ENCODE peak calls at places on chromosomes 6 and 20, in six cellular contexts. Y is HepG2, B is K562, L is HCT116, X is H1, U is GM12878. O is an unnamed sample.
A peak's percentile ranks its signal among the peaks of the same experiment; 100 is the strongest.

GRCh38 chr6:133802861-133803260 is 86.1 kb upstream of the TCF21 start:
- DNase-seq in U (no peak), B (no peak), L (no peak), X (no peak), Y (no peak), O (no peak)

GRCh38 chr20:35719717-35720116 is 20.5 kb downstream of the ROMO1 start:
- DNase-seq in Y (no peak), U (no peak), L (no peak), B (no peak), X (no peak), O (no peak)

GRCh38 chr20:53578492-53579222 is 15.0 kb downstream of the ZNF217 start:
- DNase-seq in X (no peak), L (peak; percentile 82), B (peak; percentile 79), Y (peak; percentile 94), U (peak; percentile 76), O (peak; percentile 85)

GRCh38 chr20:1302578-1303541 is 26.1 kb downstream of the SDCBP2 start:
- DNase-seq in B (no peak), U (no peak), L (no peak), Y (no peak), X (no peak), O (no peak)

GRCh38 chr6:105759015-105759414 is 327.1 kb upstream of the PRDM1 start:
- DNase-seq in L (no peak), B (no peak), U (no peak), Y (no peak), X (no peak), O (no peak)

GRCh38 chr6:75296811-75297779 is 12.5 kb upstream of the TMEM30A start:
- DNase-seq in Y (peak; percentile 57), L (peak; percentile 65), X (no peak), U (no peak), B (peak; percentile 39), O (peak; percentile 73)

GRCh38 chr6:43303751-43304331 is 4.8 kb downstream of the CRIP3 start:
- DNase-seq in U (no peak), Y (no peak), L (no peak), B (no peak), X (no peak), O (no peak)

GRCh38 chr20:53337419-53338101 is 256.1 kb downstream of the ZNF217 start:
- DNase-seq in L (no peak), X (no peak), U (no peak), Y (no peak), B (no peak), O (no peak)

GRCh38 chr6:118372413-118372812 is 175.7 kb upstream of the PLN start:
- DNase-seq in X (no peak), L (no peak), U (no peak), Y (no peak), B (no peak), O (no peak)

GRCh38 chr6:122268394-122268793 is 131.1 kb upstream of the HSF2 start:
- DNase-seq in X (no peak), Y (no peak), B (no peak), U (no peak), L (no peak), O (no peak)

GRCh38 chr20:9613871-9614270 is 99.5 kb downstream of the LAMP5 start:
- DNase-seq in L (no peak), X (no peak), Y (no peak), U (no peak), B (no peak), O (no peak)

GRCh38 chr6:44059359-44060342 is 67.6 kb downstream of the MRPL14 start:
- DNase-seq in U (no peak), X (no peak), B (no peak), L (no peak), Y (no peak), O (no peak)

GRCh38 chr6:158642097-158642601 is 2.4 kb downstream of the DYNLT1 start:
- DNase-seq in L (no peak), X (no peak), U (no peak), B (no peak), Y (no peak), O (no peak)

GRCh38 chr6:38488876-38489275 is 150.9 kb downstream of the BTBD9 start:
- DNase-seq in B (no peak), X (no peak), U (no peak), L (no peak), Y (no peak), O (no peak)
- TF ChIP-seq JUND in B (no peak), X (no peak), U (no peak), L (no peak), Y (no peak), O (no peak)

DNA sequence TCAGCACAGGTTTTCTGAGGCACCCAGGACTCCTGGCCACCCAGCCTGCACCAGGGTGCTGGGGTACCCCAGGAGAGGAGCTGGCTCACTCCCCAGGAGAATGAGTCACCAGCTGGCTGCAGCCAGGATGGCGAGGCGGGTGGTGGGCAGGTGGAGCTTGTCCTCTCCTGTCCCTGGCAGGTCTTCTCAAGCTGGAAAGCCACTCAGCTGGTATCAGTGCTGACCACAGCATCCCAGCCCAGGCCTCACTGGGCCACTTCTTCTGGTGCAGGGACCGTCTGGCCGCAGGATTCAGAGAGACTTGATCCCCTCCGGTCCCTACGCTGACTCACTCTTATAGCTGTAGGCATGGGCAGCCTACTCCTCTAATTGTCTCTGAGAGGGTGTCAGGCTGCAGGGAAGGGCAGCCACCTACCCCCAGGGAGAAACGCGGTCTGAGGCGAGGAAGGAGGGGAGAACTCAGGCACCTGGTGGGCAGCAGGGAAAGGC is 22.2 kb downstream of the TFEB start:
- DNase-seq in U (no peak), Y (no peak), X (no peak), L (no peak), B (no peak), O (no peak)
- TF ChIP-seq JUND in U (no peak), Y (no peak), X (no peak), L (no peak), B (no peak), O (no peak)

DNA sequence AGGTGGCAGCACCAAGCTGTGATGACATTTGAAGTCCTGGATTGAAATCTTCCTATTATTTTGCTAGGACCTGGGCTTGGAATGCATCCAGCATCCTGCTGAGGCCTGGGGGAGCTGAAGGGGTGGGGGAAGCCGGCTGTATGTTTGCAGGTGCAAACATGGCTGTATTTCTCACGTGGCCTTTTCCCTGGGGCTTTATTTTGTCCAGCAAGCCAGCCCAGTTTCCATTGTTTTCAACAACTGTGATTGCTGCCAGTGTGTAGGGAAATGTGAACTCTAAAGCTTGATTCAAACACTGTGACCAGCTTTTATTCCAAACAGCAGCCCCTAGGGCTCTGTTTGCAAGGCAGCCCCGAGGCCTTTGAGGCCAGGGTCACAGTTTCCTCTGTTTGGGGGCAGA is 683.0 kb downstream of the DHX35 start:
- DNase-seq in U (no peak), B (no peak), X (no peak), Y (no peak), L (no peak), O (no peak)
- TF ChIP-seq JUND in U (no peak), B (no peak), X (no peak), Y (no peak), L (no peak), O (no peak)

GRCh38 chr6:109466212-109466923 is 10.8 kb upstream of the MICAL1 start:
- DNase-seq in Y (no peak), B (no peak), L (no peak), U (no peak), X (no peak), O (no peak)

GRCh38 chr6:109471105-109471810 is 11.8 kb downstream of the ZBTB24 start:
- DNase-seq in L (no peak), X (peak; percentile 24), U (no peak), Y (no peak), B (no peak), O (no peak)

GRCh38 chr6:109472132-109472995 is 10.7 kb downstream of the ZBTB24 start:
- DNase-seq in L (no peak), U (no peak), X (peak; percentile 28), Y (no peak), B (no peak), O (no peak)

GRCh38 chr6:109467696-109468095 is 12.1 kb upstream of the MICAL1 start:
- DNase-seq in L (no peak), U (no peak), Y (no peak), B (no peak), X (no peak), O (no peak)

DNA sequence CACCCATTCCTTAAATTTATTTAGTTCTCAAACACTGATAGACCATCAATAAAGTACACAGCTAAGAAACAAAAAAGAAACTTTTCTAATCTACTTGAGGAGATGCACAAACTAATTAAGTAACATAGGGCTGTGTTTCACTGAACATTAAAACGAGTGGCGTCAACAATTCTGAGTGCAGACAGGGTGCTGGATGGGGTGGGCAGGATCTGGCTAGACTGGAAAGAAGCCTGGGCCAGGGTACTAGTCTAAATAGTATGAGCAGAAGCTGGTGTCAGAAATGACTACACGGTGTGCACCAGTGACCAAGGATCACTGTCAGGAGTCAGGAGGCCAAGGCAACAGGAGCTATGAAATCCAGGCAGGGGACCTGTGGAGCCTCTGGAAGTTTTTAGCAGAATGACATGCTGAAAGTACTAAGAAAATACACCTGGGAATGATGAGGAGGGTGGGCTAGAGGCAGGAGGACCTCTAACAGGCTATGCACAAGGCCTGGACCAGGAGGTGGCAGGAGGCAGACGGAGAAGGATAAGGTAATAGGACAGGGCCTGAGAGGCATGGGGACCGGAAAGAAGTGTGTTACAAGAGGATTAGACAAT is 13.3 kb downstream of the ZBTB24 start:
- DNase-seq in Y (no peak), L (no peak), B (no peak), X (no peak), U (no peak), O (no peak)
- TF ChIP-seq JUND in Y (no peak), L (no peak), B (no peak), X (no peak), U (no peak), O (no peak)

GRCh38 chr6:132614554-132614953 is 9.5 kb downstream of the TAAR2 start:
- DNase-seq in L (peak; percentile 7), X (no peak), U (no peak), B (no peak), Y (no peak), O (peak; percentile 58)

GRCh38 chr6:132612449-132613116 is 11.5 kb downstream of the TAAR2 start:
- DNase-seq in Y (peak; percentile 33), X (no peak), L (no peak), U (no peak), B (no peak), O (no peak)

GRCh38 chr6:132607544-132608233 is 16.4 kb downstream of the TAAR2 start:
- DNase-seq in L (no peak), Y (no peak), X (no peak), B (no peak), U (no peak), O (no peak)

DNA sequence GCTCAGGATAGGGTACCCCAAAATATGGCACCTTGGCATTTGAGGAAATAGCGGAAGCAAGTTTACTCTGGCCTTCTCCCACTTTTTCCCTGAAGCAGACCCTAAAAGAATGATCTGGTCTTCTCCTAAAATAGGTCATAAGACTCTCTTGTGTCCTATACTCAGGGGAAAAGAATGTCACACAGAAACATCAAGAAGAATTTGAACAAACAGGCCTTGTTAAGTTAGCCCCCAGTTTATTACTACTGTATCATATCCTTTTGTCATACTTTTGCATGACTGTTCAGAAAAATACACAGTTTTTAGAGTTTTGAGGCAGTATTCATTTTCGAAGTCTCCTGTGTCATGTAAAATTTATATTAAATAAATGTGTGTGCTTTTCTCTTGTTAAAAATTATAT is 12.5 kb downstream of the TAAR2 start:
- DNase-seq in U (no peak), X (no peak), B (no peak), L (no peak), Y (no peak), O (no peak)
- TF ChIP-seq JUND in U (no peak), X (no peak), B (no peak), L (no peak), Y (no peak), O (no peak)

DNA sequence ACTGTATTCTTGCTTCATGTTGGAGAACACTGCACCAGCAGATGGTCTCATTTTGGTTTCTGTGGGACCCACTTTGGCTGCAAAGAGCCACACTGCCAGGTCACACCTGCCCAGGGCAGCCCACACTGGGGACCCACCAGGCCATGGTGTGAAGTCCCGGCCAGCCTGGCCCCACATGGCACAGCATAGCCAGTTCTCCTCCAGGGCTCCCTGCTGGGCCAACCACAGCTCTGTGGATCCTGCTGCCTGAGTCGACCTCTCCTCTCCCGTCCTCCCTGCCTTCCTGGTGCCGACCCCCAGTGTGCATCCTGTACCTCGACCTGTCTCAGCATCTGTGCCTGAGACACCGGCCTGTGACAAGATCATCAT is 3.0 kb downstream of the ARFRP1 start:
- DNase-seq in X (no peak), U (no peak), B (peak; percentile 3), L (no peak), Y (no peak), O (no peak)
- TF ChIP-seq JUND in X (no peak), U (no peak), B (no peak), L (no peak), Y (no peak), O (no peak)